ENCODE peak calls at places on chromosomes 16 and 17, in six cellular contexts. M is H1, L is HCT116, Z is GM12878, F is K562, T is HepG2. J is an unnamed sample.

GRCh38 chr17:1231456-1231855 is 38.8 kb upstream of the BHLHA9 start:
- DNase-seq in T (no peak), L (no peak), M (no peak), Z (no peak), F (no peak), J (no peak)

GRCh38 chr17:7380855-7381683 is at the start of gene TNK1:
- DNase-seq in M (peak), Z (no peak), L (no peak), F (peak), T (peak), J (no peak)

GRCh38 chr17:19317359-19318095 is 45.0 kb downstream of the B9D1 start:
- DNase-seq in L (peak), M (peak), Z (no peak), F (peak), T (peak), J (peak)

GRCh38 chr17:66441012-66441703 is 138.7 kb downstream of the PRKCA start:
- DNase-seq in M (no peak), L (no peak), Z (peak), T (no peak), F (no peak), J (no peak)

GRCh38 chr17:40956401-40957254 is 10.1 kb downstream of the KRT39 start:
- DNase-seq in L (peak), F (no peak), T (peak), M (no peak), Z (no peak), J (no peak)

GRCh38 chr17:58059141-58059540 is 24.1 kb upstream of the DYNLL2 start:
- DNase-seq in T (no peak), F (no peak), Z (no peak), M (no peak), L (no peak), J (no peak)

GRCh38 chr17:78484300-78485159 is 92.7 kb downstream of the DNAH17 start:
- DNase-seq in F (peak), T (no peak), M (peak), Z (no peak), L (peak), J (no peak)

GRCh38 chr17:48246623-48247022 is 139.1 kb downstream of the SNX11 start:
- DNase-seq in L (no peak), F (no peak), Z (no peak), M (no peak), T (no peak), J (no peak)

GRCh38 chr17:21029515-21029914 is 13.3 kb downstream of the USP22 start:
- DNase-seq in T (no peak), L (no peak), Z (no peak), F (no peak), M (no peak), J (no peak)

GRCh38 chr17:82560802-82561428 is 41.4 kb downstream of the FOXK2 start:
- DNase-seq in T (no peak), Z (no peak), L (no peak), F (no peak), M (no peak), J (no peak)

GRCh38 chr17:39643271-39643670 is 6.3 kb downstream of the STARD3 start:
- DNase-seq in Z (no peak), M (no peak), F (no peak), L (no peak), T (no peak), J (no peak)

GRCh38 chr16:66267287-66268137 is 99.0 kb upstream of the CDH5 start:
- DNase-seq in M (no peak), L (no peak), T (no peak), F (no peak), Z (no peak), J (no peak)

GRCh38 chr17:64778367-64779290 is 116.5 kb upstream of the SMURF2 start:
- DNase-seq in M (peak), Z (no peak), T (no peak), L (no peak), F (no peak), J (no peak)

GRCh38 chr17:10737168-10737622 is 7.4 kb upstream of the TMEM220 start:
- DNase-seq in Z (no peak), L (peak), F (peak), T (peak), M (peak), J (no peak)

GRCh38 chr16:70577256-70577698 is 53.7 kb downstream of the SF3B3 start:
- DNase-seq in M (peak), L (peak), Z (no peak), F (no peak), T (no peak), J (no peak)

GRCh38 chr16:84703671-84704070 is 3.9 kb downstream of the USP10 start:
- DNase-seq in Z (no peak), T (no peak), L (no peak), F (no peak), M (no peak), J (no peak)

GRCh38 chr16:89700649-89701424 is 668 bp downstream of the SPATA2L start:
- DNase-seq in Z (no peak), F (peak), L (no peak), M (peak), T (peak), J (peak)

GRCh38 chr17:68535903-68536302 is 23.7 kb downstream of the PRKAR1A start:
- DNase-seq in M (no peak), T (no peak), F (no peak), L (no peak), Z (no peak), J (no peak)

GRCh38 chr16:78789556-78789955 is 690.1 kb downstream of the WWOX start:
- DNase-seq in F (no peak), Z (no peak), M (no peak), L (no peak), T (no peak), J (no peak)
- H3K9ac ChIP-seq in F (no peak), Z (no peak), M (no peak), L (no peak), T (no peak), J (no peak)

DNA sequence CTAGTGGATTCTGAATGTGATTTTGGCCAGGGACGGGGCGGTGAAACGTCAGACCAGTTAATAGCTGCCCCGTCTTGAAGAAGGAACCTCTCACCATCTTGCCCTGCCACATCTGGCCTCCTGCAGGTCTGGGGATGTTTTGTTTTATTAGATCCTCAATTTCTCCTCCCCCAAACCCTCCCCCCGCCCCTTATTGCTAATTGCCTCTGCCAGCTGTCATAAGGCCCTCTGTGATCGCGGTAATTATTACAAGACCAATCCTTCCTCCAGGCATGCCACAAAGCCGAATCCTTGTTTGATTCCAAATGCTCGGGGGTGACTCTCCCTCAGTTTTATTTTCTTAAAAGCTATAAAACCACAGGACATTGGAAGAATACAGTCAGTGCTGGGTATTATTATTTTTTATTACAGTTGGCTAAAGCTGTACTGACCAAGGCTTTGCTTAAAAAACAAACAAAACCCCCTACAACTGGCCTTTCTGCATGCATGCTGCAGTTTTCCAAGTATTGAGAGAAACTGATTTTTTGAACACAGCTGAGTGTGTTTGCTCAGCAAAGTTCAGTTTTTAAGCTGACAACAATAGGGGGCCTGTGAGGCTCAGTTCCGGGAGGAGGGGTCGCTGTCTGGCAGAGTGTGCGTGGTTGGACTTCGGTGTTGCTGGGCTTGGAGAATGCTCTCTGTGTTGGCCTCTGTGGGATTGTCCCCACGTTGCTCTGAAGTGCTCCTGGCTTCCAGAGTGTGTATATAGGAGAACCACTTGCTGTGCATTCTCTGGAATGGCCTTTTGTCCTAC is 1.7 kb downstream of the KSR1 start:
- DNase-seq in F (peak), L (no peak), M (no peak), Z (no peak), T (peak), J (no peak)
- TF ChIP-seq ZNF274 in F (no peak), L (no peak), M (no peak), Z (no peak), T (no peak), J (no peak)

GRCh38 chr16:4801962-4802658 is at the start of gene ROGDI:
- DNase-seq in Z (no peak), L (peak), F (peak), T (peak), M (peak), J (peak)
- H3K9ac ChIP-seq in Z (peak), L (peak), F (peak), T (peak), M (peak), J (peak)

DNA sequence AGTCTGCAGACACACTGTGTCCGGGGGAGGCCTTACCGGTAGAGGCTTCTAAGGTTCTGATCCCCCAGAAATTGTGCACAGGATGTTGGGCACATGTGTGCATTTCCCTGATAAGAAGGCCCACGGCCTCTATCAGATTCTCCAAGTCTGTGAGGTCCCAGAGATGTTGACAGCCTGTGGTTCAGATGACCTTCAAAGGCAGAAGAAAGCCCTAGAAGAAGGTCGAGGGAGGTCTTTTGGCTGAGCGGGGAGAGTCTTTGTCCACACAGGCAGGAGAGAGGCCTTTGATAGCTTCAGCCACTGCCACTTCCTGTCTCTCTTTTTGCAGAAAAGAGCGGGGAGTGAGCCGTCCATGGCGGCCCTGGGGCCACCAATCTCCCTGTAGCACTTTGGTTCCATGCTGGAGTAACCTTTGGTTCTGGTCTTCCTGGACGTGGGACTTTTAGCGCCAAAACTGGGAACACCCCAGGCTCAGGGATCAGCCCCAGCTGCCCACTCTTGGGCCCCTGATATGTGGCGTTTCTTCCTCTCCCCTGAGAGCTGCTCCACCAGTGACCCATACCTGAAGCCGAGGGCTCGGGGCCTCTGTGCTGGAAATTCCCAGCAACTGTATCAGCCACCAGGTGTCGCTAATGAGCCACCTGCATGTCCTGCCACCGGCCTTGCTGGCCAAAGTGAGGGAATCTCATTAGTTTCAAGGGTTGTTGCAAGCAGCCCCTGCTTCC is 28.1 kb upstream of the LGALS9 start:
- DNase-seq in L (no peak), F (peak), M (peak), T (peak), Z (no peak), J (peak)
- TF ChIP-seq ZNF274 in L (no peak), F (no peak), M (no peak), T (no peak), Z (no peak), J (no peak)

GRCh38 chr17:44134752-44135568 is 6.8 kb upstream of the HROB start:
- DNase-seq in L (no peak), T (no peak), F (no peak), Z (no peak), M (no peak), J (no peak)

GRCh38 chr17:44132275-44132821 is 8.9 kb upstream of the HDAC5 start:
- DNase-seq in M (no peak), Z (no peak), L (no peak), F (peak), T (no peak), J (no peak)

GRCh38 chr17:44133918-44134476 is 7.7 kb upstream of the HROB start:
- DNase-seq in L (no peak), T (no peak), Z (no peak), F (no peak), M (no peak), J (no peak)

GRCh38 chr17:44137891-44138709 is 3.6 kb upstream of the HROB start:
- DNase-seq in T (peak), L (peak), Z (no peak), F (peak), M (peak), J (peak)
- H3K9ac ChIP-seq in T (peak), L (peak), Z (no peak), F (peak), M (no peak), J (peak)

GRCh38 chr16:5041604-5042133 is 7.9 kb upstream of the NAGPA start:
- DNase-seq in Z (peak), F (no peak), L (peak), M (no peak), T (no peak), J (no peak)

GRCh38 chr16:5044011-5044540 is 10.3 kb upstream of the NAGPA start:
- DNase-seq in L (no peak), Z (no peak), F (no peak), T (no peak), M (no peak), J (no peak)

GRCh38 chr16:5045499-5046115 is 11.9 kb upstream of the NAGPA start:
- DNase-seq in T (no peak), F (no peak), M (no peak), Z (no peak), L (no peak), J (no peak)

GRCh38 chr16:5042574-5043171 is 8.9 kb upstream of the NAGPA start:
- DNase-seq in F (no peak), M (no peak), Z (no peak), T (peak), L (peak), J (no peak)

DNA sequence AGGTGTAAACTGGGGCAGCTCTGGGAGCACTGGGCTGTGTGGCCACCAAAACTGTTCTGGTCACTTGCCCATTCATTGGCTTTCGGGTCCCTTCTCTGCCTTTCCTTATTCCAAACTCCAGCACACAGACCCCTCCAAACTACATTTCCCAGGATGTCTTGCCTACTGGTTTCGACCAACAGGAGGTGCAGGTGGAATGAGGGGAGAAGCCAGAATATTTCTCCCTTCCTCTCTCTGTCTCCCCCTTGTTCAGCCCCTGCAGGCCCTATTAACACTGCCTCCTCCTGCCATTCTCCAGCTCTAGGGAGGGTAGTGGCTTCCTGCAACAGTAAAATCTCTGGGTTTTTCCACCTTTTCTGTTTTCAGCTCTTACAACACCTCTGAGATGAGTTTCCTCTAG is 13.2 kb upstream of the NAGPA start:
- DNase-seq in Z (no peak), F (no peak), T (no peak), M (no peak), L (no peak), J (no peak)
- TF ChIP-seq ZNF274 in Z (no peak), F (no peak), T (no peak), M (no peak), L (no peak), J (no peak)

DNA sequence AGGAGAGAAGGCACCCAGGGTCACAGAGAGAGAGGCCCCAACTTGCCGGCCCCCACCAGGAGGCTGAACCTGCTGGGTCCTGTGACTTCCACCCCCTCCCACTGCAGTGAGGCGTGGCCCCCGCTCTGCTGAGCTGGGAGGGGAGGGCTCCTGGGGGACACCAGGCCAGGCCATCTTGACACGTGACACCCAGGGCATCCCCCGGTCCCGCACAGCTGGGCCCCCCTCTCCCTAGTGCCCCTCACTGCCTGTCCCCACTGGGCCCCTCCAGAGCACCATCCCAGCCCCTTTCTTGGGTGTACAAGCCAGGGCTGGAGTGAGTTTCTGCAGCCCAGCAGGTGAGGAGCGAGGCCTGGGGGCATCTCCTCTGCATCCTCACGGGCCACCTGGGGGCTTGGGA is 12.4 kb downstream of the UBALD1 start:
- DNase-seq in M (no peak), Z (no peak), L (no peak), F (no peak), T (no peak), J (no peak)
- H3K9ac ChIP-seq in M (no peak), Z (no peak), L (no peak), F (no peak), T (no peak), J (peak)

GRCh38 chr16:14300631-14301149 is 229.6 kb downstream of the MRTFB start:
- DNase-seq in L (peak), F (peak), M (no peak), T (peak), Z (no peak), J (no peak)
- TF ChIP-seq ZNF274 in L (no peak), F (no peak), M (no peak), T (no peak), Z (no peak), J (no peak)

GRCh38 chr17:61251939-61252865 is 147.4 kb upstream of the TBX2 start:
- DNase-seq in L (no peak), Z (no peak), M (no peak), F (no peak), T (no peak), J (no peak)
- H3K9ac ChIP-seq in L (no peak), Z (no peak), M (no peak), F (no peak), T (no peak), J (no peak)